ENCODE peak calls at places on chromosome 22, in eight cellular contexts. Z is gastrocnemius medialis, D is PC-3, O is fibroblast of lung, S is colonic mucosa, V is OCI-LY7, T is adipocyte, B is lung. F is an unnamed sample.

GRCh38 chr22:30315962-30316576 is 10.7 kb downstream of the TBC1D10A start:
- DNase-seq in T (no peak), V (no peak), S (no peak), Z (no peak), D (no peak), B (no peak), O (no peak), F (no peak)

GRCh38 chr22:50676661-50677492 is 4.3 kb downstream of the SHANK3 start:
- DNase-seq in S (no peak), T (no peak), B (no peak), O (no peak), Z (no peak), V (no peak), D (no peak), F (no peak)

GRCh38 chr22:29765905-29766631 is 739 bp downstream of the ZMAT5 start:
- DNase-seq in D (no peak), S (peak; percentile 54), Z (no peak), T (peak; percentile 34), O (no peak), B (no peak), V (peak; percentile 43), F (no peak)

GRCh38 chr22:19443544-19444211 is 3.8 kb downstream of the C22orf39 start:
- DNase-seq in O (no peak), T (no peak), S (no peak), Z (no peak), B (no peak), V (no peak), D (no peak), F (no peak)

GRCh38 chr22:39534591-39535301 is 2.2 kb upstream of the RPS19BP1 start:
- DNase-seq in S (peak; percentile 91), D (peak; percentile 71), B (peak; percentile 83), T (peak; percentile 91), V (peak; percentile 78), O (peak; percentile 58), Z (no peak), F (peak; percentile 90)

GRCh38 chr22:43148581-43148980 is 2.8 kb upstream of the TSPO start:
- DNase-seq in Z (no peak), T (peak; percentile 25), O (no peak), B (no peak), D (no peak), V (peak; percentile 42), S (no peak), F (no peak)

GRCh38 chr22:33896801-33897620 is 23.3 kb downstream of the LARGE1 start:
- DNase-seq in Z (no peak), V (peak; percentile 56), T (no peak), S (no peak), B (no peak), O (no peak), D (no peak), F (no peak)

GRCh38 chr22:19992481-19992911 is 24.1 kb downstream of the ARVCF start:
- DNase-seq in B (no peak), V (no peak), T (no peak), Z (no peak), D (no peak), O (no peak), S (no peak), F (no peak)

GRCh38 chr22:29268511-29269229 is 602 bp downstream of the EWSR1 start:
- DNase-seq in T (peak; percentile 85), S (no peak), V (peak; percentile 50), B (peak; percentile 61), Z (no peak), O (peak; percentile 78), D (peak; percentile 31), F (peak; percentile 67)

GRCh38 chr22:40030757-40031092 is 36.0 kb downstream of the FAM83F start:
- DNase-seq in D (no peak), O (no peak), B (no peak), T (no peak), V (no peak), Z (no peak), S (no peak), F (no peak)

DNA sequence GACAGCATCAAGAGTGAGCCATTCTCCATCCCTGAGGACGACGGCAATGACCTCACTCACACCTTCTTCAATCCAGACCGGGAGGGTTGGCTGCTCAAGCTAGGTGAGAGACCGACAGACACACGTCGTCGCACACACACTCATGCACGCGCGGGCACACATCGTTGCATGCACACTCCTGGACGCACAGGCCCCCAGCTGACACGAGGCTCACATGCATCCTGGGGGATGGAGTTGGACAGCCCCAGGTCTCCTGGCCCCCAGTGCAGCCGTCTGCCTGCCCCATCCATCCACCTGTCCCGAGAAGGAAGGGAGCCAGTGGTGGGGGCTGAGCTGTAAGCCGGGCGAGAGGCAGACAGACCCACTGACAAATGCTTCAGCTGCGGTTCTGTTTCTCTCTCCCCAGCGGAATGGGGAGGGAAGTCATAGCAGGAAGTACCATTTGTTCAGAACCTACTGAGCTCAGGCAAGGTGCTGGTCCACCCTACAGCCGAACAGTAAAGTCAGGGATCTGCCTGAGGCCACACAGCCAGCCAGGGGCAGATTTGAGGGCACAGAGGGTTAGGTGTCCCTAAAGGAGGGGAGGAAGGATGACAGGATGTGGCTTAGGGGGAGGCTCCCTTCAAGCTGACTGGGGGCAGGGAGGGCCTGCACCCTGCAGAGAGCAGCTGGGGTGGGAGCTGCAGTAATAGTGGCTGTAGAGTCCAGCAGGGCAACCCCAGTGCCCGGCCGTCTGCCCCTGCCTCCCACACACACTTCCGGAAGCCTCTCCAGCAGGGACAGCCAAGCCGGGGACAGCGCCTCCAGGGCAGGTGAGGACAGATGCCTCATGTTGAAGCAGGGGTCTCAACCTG is 27.1 kb downstream of the CYTH4 start:
- DNase-seq in Z (no peak), S (no peak), V (peak; percentile 79), B (no peak), T (no peak), O (no peak), D (no peak), F (no peak)
- H3K4me1 ChIP-seq in Z (no peaks in the 10 kb centered on the region), S (no peaks in the 10 kb centered on the region), V (peaks cover 54% of the 10 kb centered on the region), B (peaks cover 26% of the 10 kb centered on the region), T (peaks cover 32% of the 10 kb centered on the region), O (peaks cover 34% of the 10 kb centered on the region), D (peaks cover 49% of the 10 kb centered on the region), F (peaks cover 16% of the 10 kb centered on the region)

GRCh38 chr22:24142831-24143230 is 38.5 kb upstream of the SUSD2 start:
- DNase-seq in O (no peak), D (no peak), Z (no peak), T (no peak), V (no peak), B (no peak), S (no peak), F (no peak)
- H3K4me1 ChIP-seq in O (peaks cover 38% of the 10 kb centered on the region), D (peaks cover 29% of the 10 kb centered on the region), Z (peaks cover 27% of the 10 kb centered on the region), T (peaks cover 27% of the 10 kb centered on the region), V (peaks cover 30% of the 10 kb centered on the region), B (peaks cover 55% of the 10 kb centered on the region), S (peaks cover 25% of the 10 kb centered on the region), F (peaks cover 49% of the 10 kb centered on the region)

DNA sequence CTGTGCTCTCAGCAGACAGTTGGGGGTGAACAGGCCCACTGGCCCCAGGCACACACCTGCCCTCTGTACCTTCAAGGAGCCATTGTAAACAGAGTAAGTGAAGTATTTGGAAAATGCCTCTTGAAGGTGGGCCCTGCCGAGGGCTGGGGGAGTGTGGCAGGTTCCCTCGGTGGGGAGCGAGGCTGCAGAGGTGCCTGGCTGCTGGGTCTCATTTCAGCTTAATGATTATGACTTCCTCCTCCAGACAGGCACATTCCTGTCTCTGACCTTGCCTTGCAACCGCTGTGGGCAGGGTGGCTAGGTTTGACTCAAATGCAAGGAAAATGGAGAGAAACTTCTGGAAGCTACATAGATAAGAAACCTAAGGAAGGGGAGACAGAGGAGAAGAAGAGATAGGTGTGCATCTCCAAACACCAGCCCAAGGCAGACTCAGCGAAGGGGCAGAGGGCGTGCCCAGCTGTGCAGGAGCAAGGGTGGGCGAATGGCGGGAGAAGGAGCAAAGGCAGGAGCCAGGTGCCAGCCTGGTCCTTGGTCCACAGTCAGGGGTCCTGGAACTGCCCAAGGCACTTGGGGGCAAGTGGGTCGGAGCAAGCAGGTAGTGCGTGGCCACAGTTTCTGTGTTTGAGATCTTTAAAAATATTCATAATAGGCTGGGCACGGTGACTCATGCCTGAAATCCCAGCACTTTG is 14.0 kb downstream of the GRAMD4 start:
- DNase-seq in V (no peak), B (no peak), T (no peak), S (no peak), D (no peak), Z (no peak), O (no peak), F (no peak)
- H3K4me1 ChIP-seq in V (no peaks in the 10 kb centered on the region), B (peaks cover 4% of the 10 kb centered on the region), T (peaks cover 6% of the 10 kb centered on the region), S (no peaks in the 10 kb centered on the region), D (no peaks in the 10 kb centered on the region), Z (peaks cover 37% of the 10 kb centered on the region), O (no peaks in the 10 kb centered on the region), F (peaks cover 25% of the 10 kb centered on the region)

DNA sequence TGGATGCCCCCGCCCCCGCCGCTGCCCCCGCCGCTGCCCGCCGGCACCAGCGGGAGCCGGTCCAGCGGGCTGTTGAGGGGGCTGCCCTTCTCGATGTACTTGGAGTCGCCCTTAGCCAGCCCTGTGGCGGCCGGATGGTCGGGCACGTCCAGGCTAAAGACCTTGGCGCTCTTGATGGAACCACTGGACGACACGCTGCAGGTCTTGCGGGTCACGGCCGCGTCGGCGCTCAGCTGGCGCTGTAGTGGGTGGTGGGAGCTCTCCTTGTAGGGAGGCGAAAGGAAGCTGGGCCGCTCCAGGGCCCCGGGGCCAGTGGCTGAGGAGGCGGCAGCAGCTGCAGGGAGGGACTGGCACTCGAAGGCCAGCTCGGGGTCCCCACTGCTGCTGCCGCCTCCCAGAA is 53.8 kb downstream of the ELFN2 start:
- DNase-seq in S (no peak), V (no peak), O (no peak), D (no peak), T (no peak), Z (no peak), B (no peak), F (no peak)
- H3K4me1 ChIP-seq in S (no peaks in the 10 kb centered on the region), V (peaks cover 79% of the 10 kb centered on the region), O (no peaks in the 10 kb centered on the region), D (peaks cover 3% of the 10 kb centered on the region), T (peaks cover 8% of the 10 kb centered on the region), Z (no peaks in the 10 kb centered on the region), B (no peaks in the 10 kb centered on the region), F (no peaks in the 10 kb centered on the region)

GRCh38 chr22:37234736-37235711 is 9.0 kb downstream of the RAC2 start:
- DNase-seq in V (peak; percentile 54), B (no peak), D (no peak), Z (no peak), T (no peak), S (no peak), O (no peak), F (no peak)
- H3K4me1 ChIP-seq in V (peaks cover 97% of the 10 kb centered on the region), B (peaks cover 2% of the 10 kb centered on the region), D (peaks cover 11% of the 10 kb centered on the region), Z (no peaks in the 10 kb centered on the region), T (peaks cover 7% of the 10 kb centered on the region), S (no peaks in the 10 kb centered on the region), O (peaks cover 2% of the 10 kb centered on the region), F (peaks cover 10% of the 10 kb centered on the region)

GRCh38 chr22:38215156-38216038 is 13.6 kb downstream of the MAFF start:
- DNase-seq in V (no peak), B (no peak), O (no peak), Z (no peak), D (no peak), T (no peak), S (no peak), F (no peak)
- H3K4me1 ChIP-seq in V (peaks cover 22% of the 10 kb centered on the region), B (peaks cover 31% of the 10 kb centered on the region), O (peaks cover 17% of the 10 kb centered on the region), Z (peaks cover 24% of the 10 kb centered on the region), D (peaks cover 21% of the 10 kb centered on the region), T (peaks cover 45% of the 10 kb centered on the region), S (peaks cover 9% of the 10 kb centered on the region), F (peaks cover 30% of the 10 kb centered on the region)

F was measured in body of pancreas.